ENCODE peak calls at places on chromosomes 7 and 10, in six cellular contexts. V is tibial nerve; R is activated CD4-positive, alpha-beta T cell treated with anti-CD3 and anti-CD28 coated beads, Interleukin-2, amount 50 U/mL, for 1 hour; X is posterior cingulate gyrus; S is WTC11; U is H54. J is an unnamed sample.

GRCh38 chr10:26887611-26888215 is 27.0 kb upstream of the ABI1 start:
- DNase-seq in V (no peak), R (no peak), X (no peak), S (no peak), U (peak), J (no peak)

GRCh38 chr7:42389697-42390096 is 152.7 kb upstream of the GLI3 start:
- DNase-seq in V (no peak), R (no peak), X (no peak), S (no peak), U (no peak), J (no peak)

GRCh38 chr10:97059872-97060205 is 125.9 kb downstream of the SLIT1 start:
- DNase-seq in V (no peak), R (no peak), X (no peak), S (no peak), U (no peak), J (no peak)

GRCh38 chr7:13982940-13983677 is 6.4 kb downstream of the ETV1 start:
- DNase-seq in V (no peak), R (no peak), X (no peak), S (no peak), U (no peak), J (no peak)

GRCh38 chr7:117296066-117296465 is 26.8 kb downstream of the WNT2 start:
- DNase-seq in V (no peak), R (no peak), X (no peak), S (no peak), U (no peak), J (no peak)

GRCh38 chr7:91347288-91347687 is 83.1 kb downstream of the FZD1 start:
- DNase-seq in V (no peak), R (no peak), X (no peak), S (no peak), U (no peak), J (no peak)

GRCh38 chr7:26990268-26990667 is 105.5 kb downstream of the HOXA1 start:
- DNase-seq in V (no peak), R (no peak), X (no peak), S (no peak), U (no peak), J (no peak)

GRCh38 chr7:2873686-2874551 is 29.8 kb upstream of the GNA12 start:
- DNase-seq in V (no peak), R (no peak), X (no peak), S (no peak), U (peak), J (no peak)

GRCh38 chr10:24716295-24716694 is 7.4 kb downstream of the ARHGAP21 start:
- DNase-seq in V (no peak), R (no peak), X (no peak), S (no peak), U (no peak), J (no peak)

GRCh38 chr7:75729851-75730274 is 8.9 kb downstream of the HIP1 start:
- DNase-seq in V (no peak), R (no peak), X (no peak), S (no peak), U (no peak), J (no peak)

J was measured in anterior cingulate cortex.